ENCODE peak calls at places on chromosomes 1 and 21, in four cellular contexts. A is GM12878, Q is K562, U is HepG2. W is an unnamed sample.
A peak's percentile ranks its signal among the peaks of the same experiment; 100 is the strongest.

GRCh38 chr1:235366286-235366685 is 941 bp upstream of the TBCE start:
- DNase-seq in Q (peak; percentile 44), U (no peak), A (no peak), W (no peak)

GRCh38 chr1:27602510-27603319 is 1.2 kb downstream of the AHDC1 start:
- DNase-seq in U (no peak), Q (peak; percentile 84), A (no peak), W (peak; percentile 57)

GRCh38 chr1:73821520-73821919 is 376.5 kb downstream of the LRRIQ3 start:
- DNase-seq in A (no peak), U (no peak), Q (no peak), W (no peak)

GRCh38 chr1:108200627-108201106 is 524 bp upstream of the SLC25A24 start:
- DNase-seq in A (no peak), U (peak; percentile 2), Q (peak; percentile 28), W (peak; percentile 58)

GRCh38 chr1:223712856-223713494 is 636 bp downstream of the CAPN2 start:
- DNase-seq in U (no peak), Q (peak; percentile 86), A (no peak), W (peak; percentile 58)

GRCh38 chr1:234558186-234558836 is 51.7 kb downstream of the IRF2BP2 start:
- DNase-seq in Q (peak; percentile 63), A (no peak), U (no peak), W (no peak)

GRCh38 chr1:1308756-1309524 is 543 bp downstream of the PUSL1 start:
- DNase-seq in Q (peak; percentile 61), U (no peak), A (no peak), W (no peak)

GRCh38 chr1:27201295-27201694 is 33.1 kb upstream of the WDTC1 start:
- DNase-seq in U (no peak), A (no peak), Q (no peak), W (no peak)

GRCh38 chr1:33895396-33895795 is 31.5 kb downstream of the HMGB4 start:
- DNase-seq in A (no peak), Q (no peak), U (no peak), W (no peak)

GRCh38 chr1:154157520-154158306 is 2.8 kb upstream of the NUP210L start:
- DNase-seq in A (peak; percentile 64), U (no peak), Q (peak; percentile 61), W (no peak)

GRCh38 chr1:244857761-244858160 is 6.6 kb downstream of the HNRNPU start:
- DNase-seq in Q (no peak), U (no peak), A (no peak), W (no peak)

GRCh38 chr1:6445062-6445763 is 20.6 kb downstream of the ESPN start:
- DNase-seq in A (no peak), U (peak; percentile 74), Q (no peak), W (no peak)

GRCh38 chr1:90675161-90675847 is 41.8 kb downstream of the BARHL2 start:
- DNase-seq in A (no peak), U (no peak), Q (no peak), W (no peak)

GRCh38 chr1:227709451-227709850 is 25.7 kb downstream of the JMJD4 start:
- DNase-seq in U (no peak), A (no peak), Q (no peak), W (no peak)

GRCh38 chr1:227712648-227713047 is 22.5 kb downstream of the JMJD4 start:
- DNase-seq in U (no peak), Q (no peak), A (peak; percentile 23), W (no peak)

GRCh38 chr1:227707807-227708206 is 27.3 kb downstream of the JMJD4 start:
- DNase-seq in A (no peak), U (no peak), Q (no peak), W (no peak)
- TF ChIP-seq SP1 in A (no peak), U (no peak), Q (no peak), W (no peak)

DNA sequence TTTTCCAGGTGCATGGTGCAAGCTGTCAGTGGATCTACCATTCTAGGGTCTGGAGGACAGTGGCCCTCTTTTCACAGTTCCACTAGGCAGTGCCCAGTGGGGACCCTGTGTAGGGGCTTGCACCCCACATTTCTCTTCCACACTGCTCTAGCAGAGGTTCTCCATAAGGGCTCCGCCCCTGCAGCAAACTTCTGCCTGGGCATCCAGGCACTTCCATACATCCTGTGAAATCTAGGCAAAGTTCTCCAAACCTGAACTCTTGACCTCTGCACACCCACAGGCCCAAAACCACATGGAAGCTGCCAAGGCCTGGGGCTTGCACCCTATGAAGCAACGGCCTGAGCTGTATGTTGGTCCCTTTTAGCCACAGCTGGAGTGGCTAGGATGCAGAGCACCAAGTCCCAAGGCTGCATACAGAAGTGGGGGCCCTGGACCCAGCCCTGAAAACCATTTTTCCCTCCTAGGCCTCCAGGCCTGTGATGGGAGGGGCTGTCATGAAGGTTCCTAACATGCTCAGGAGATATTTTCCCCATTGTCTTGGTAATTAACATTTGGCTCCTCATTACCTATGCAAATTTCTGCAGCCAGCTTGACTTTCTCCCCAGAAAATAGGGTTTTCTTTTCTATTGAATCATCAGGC is 46.1 kb downstream of the SERBP1 start:
- DNase-seq in U (no peak), Q (no peak), A (no peak), W (no peak)
- TF ChIP-seq FOXK2 in U (no peak), Q (no peak), A (no peak), W (no peak)

GRCh38 chr1:53704304-53704703 is 34.7 kb downstream of the GLIS1 start:
- DNase-seq in Q (no peak), A (no peak), U (no peak), W (no peak)
- TF ChIP-seq SP1 in Q (no peak), A (no peak), U (no peak), W (no peak)

GRCh38 chr21:40568756-40569155 is 278.2 kb downstream of the DSCAM start:
- DNase-seq in Q (no peak), U (no peak), A (no peak), W (no peak)
- TF ChIP-seq FOXK2 in Q (no peak), U (no peak), A (no peak), W (no peak)

GRCh38 chr1:85379203-85380136 is 85.5 kb downstream of the DDAH1 start:
- DNase-seq in U (no peak), Q (no peak), A (no peak), W (no peak)
- TF ChIP-seq SP1 in U (no peak), Q (no peak), A (no peak), W (no peak)

W was measured in HEK293T.